ENCODE peak calls at places on chromosomes 4 and X, in four cellular contexts. B is fibroblast of lung, N is SK-N-SH, S is heart right ventricle. J is an unnamed sample.

GRCh38 chr4:10185518-10186227 is 69.1 kb upstream of the WDR1 start:
- DNase-seq in S (no peak), B (no peak), N (no peak), J (no peak)

GRCh38 chr4:123478859-123479345 is 82.3 kb downstream of the SPRY1 start:
- DNase-seq in S (no peak), B (peak; percentile 67), N (no peak), J (no peak)

GRCh38 chr4:89563431-89563830 is 255.8 kb upstream of the GPRIN3 start:
- DNase-seq in N (no peak), S (no peak), B (no peak), J (no peak)

GRCh38 chrX:78643106-78643505 is 16.0 kb downstream of the RTL3 start:
- DNase-seq in S (no peak), N (no peak), B (peak; percentile 50), J (no peak)

GRCh38 chr4:182536221-182536620 is 293.0 kb downstream of the TENM3 start:
- DNase-seq in N (no peak), S (no peak), B (peak; percentile 38), J (no peak)

GRCh38 chr4:2250003-2250763 is 8.3 kb upstream of the HAUS3 start:
- DNase-seq in N (peak; percentile 25), B (no peak), S (no peak), J (peak; percentile 43)

GRCh38 chr4:100289530-100289888 is 99.2 kb upstream of the DDIT4L start:
- DNase-seq in N (no peak), S (no peak), B (peak; percentile 65), J (no peak)

GRCh38 chrX:2409796-2410195 is 91.0 kb downstream of the DHRSX start:
- DNase-seq in N (no peak), S (no peak), B (no peak), J (no peak)

GRCh38 chr4:182585321-182585720 is 331.9 kb downstream of the DCTD start:
- DNase-seq in B (no peak), S (no peak), N (no peak), J (peak; percentile 10)

GRCh38 chr4:3310301-3311094 is 17.7 kb downstream of the RGS12 start:
- DNase-seq in S (no peak), B (no peak), N (no peak), J (no peak)

GRCh38 chrX:85963736-85964135 is 83.6 kb downstream of the CHM start:
- DNase-seq in N (no peak), S (no peak), B (peak; percentile 76), J (no peak)

GRCh38 chrX:85964744-85965143 is 82.6 kb downstream of the CHM start:
- DNase-seq in B (no peak), N (no peak), S (no peak), J (no peak)
- H3K4me3 ChIP-seq in B (no peak overlapping the region), N (no peak overlapping the region), S (no peak overlapping the region), J (no peak overlapping the region)

GRCh38 chrX:65671286-65671685 is 3.8 kb downstream of the MSN start:
- DNase-seq in N (no peak), B (no peak), S (no peak), J (no peak)

GRCh38 chrX:65668362-65669310 is 1.2 kb downstream of the MSN start:
- DNase-seq in B (peak; percentile 85), N (peak; percentile 27), S (peak; percentile 84), J (peak; percentile 50)

GRCh38 chrX:65674351-65674893 is 7.0 kb downstream of the MSN start:
- DNase-seq in B (peak; percentile 21), N (no peak), S (no peak), J (no peak)

GRCh38 chrX:65673857-65674350 is 6.5 kb downstream of the MSN start:
- DNase-seq in B (no peak), N (no peak), S (no peak), J (no peak)

GRCh38 chrX:65671966-65672365 is 4.5 kb downstream of the MSN start:
- DNase-seq in B (no peak), S (no peak), N (no peak), J (no peak)
- H3K27me3 ChIP-seq in B (no peaks in the 10 kb centered on the region), S (no peaks in the 10 kb centered on the region), N (no peaks in the 10 kb centered on the region), J (no peaks in the 10 kb centered on the region)

DNA sequence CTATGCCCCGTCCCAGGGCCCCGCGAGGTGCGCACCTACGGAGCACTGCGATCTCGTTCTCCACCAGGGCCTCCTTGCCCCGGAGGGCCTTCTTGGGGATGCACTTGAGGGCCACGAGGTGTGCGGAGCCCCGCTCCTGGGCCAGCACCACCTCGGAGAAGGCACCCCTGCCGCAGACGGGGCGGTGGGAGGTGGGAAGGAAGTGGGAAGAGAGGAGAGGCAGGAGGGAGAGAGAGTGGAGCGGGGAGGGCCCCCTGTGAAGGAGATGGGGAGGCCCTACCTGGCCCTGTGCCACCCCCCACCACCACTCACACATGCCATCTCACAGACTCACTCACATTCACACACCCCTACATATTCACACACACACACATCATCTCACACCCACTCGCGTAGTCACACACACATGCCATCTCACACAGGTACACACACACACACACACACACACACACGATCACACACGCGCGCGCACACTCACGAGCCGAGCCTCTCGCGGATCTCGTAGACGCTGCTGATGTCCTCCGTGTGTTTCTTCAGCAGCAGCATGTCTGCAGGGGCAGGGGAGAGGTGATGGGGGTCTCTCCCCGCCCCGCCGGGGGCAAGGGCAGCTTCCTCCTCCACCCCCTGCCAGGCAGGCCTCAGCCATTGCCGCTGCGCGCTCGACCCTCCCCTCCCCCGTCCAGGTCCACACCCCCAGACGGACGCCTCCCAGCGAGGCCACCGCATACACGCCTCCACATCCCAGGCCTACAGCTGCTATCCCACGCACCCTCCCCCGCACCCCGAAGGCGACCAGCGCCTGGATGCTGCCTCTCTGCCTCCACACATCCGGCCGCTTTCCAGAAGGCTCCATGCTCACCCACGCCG is 849 bp downstream of the PNCK start:
- DNase-seq in N (peak; percentile 68), S (no peak), B (no peak), J (peak; percentile 69)
- H3K36me3 ChIP-seq in N (no peaks in the 10 kb centered on the region), S (no peaks in the 10 kb centered on the region), B (no peaks in the 10 kb centered on the region), J (no peaks in the 10 kb centered on the region)

GRCh38 chr4:173538148-173538902 is 8.3 kb upstream of the HAND2 start:
- DNase-seq in N (peak; percentile 68), S (peak; percentile 54), B (no peak), J (peak; percentile 75)

GRCh38 chr4:173535932-173536331 is 5.9 kb upstream of the HAND2 start:
- DNase-seq in B (no peak), S (no peak), N (no peak), J (no peak)

GRCh38 chr4:173538903-173539445 is 8.9 kb upstream of the HAND2 start:
- DNase-seq in N (no peak), S (no peak), B (no peak), J (no peak)

GRCh38 chr4:173536808-173537429 is 6.9 kb upstream of the HAND2 start:
- DNase-seq in B (no peak), N (peak; percentile 72), S (no peak), J (peak; percentile 79)

DNA sequence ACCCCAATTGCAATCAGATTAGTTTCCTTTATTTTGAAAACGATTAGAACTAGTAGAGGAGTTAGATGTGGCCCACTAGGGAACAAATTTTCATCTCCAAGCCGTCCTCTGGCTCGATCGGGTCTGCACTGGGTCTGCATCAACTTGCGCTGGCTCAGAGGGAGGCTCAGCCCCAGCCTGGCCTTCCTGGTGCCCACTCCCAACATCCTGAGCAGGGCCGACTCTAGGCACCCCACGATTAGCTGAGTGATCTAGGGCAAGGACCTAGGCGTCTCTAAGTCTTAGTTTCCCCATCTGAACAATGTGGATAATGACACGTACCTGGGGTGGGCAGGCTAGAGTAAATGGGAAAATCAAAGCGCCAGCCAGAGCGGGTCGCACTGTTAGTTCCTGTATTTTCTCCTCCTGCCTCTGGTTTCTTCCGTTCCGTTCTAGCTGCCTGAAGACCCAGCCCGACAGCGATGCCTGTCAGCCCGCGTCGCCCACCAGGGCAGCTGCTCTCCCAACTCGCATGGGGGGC is 7.7 kb upstream of the HAND2 start:
- DNase-seq in B (no peak), S (no peak), N (no peak), J (no peak)
- H3K4me3 ChIP-seq in B (no peak overlapping the region), S (peak overlapping the region; percentile 49), N (peak overlapping the region; percentile 62), J (peak overlapping the region; percentile 16)

GRCh38 chr4:145583191-145583590 is 36.0 kb upstream of the MMAA start:
- DNase-seq in B (no peak), S (no peak), N (no peak), J (no peak)
- H3K27me3 ChIP-seq in B (peaks cover 4% of the 10 kb centered on the region), S (no peaks in the 10 kb centered on the region), N (no peaks in the 10 kb centered on the region), J (no peaks in the 10 kb centered on the region)